ENCODE peak calls at places on chromosome 20, in eight cellular contexts. One of them, this sample, is unnamed.

GRCh38 chr20:36745234-36745926 is 510 bp downstream of the NDRG3 start:
- DNase-seq in ascending aorta: no peak
- DNase-seq in AG04450: no peak
- DNase-seq in AG10803: no peak
- DNase-seq in CD8-positive, alpha-beta T cell: no peak
- DNase-seq in ovary: no peak
- DNase-seq in fibroblast of lung: peak
- DNase-seq in mammary epithelial cell: peak
- DNase-seq in this sample: no peak

GRCh38 chr20:9514461-9515210 is at the start of gene LAMP5:
- DNase-seq in AG10803: peak
- DNase-seq in mammary epithelial cell: no peak
- DNase-seq in AG04450: no peak
- DNase-seq in ascending aorta: no peak
- DNase-seq in CD8-positive, alpha-beta T cell: no peak
- DNase-seq in fibroblast of lung: peak
- DNase-seq in ovary: no peak
- DNase-seq in this sample: no peak

GRCh38 chr20:11949711-11950110 is 32.0 kb downstream of the BTBD3 start:
- DNase-seq in AG04450: no peak
- DNase-seq in ascending aorta: no peak
- DNase-seq in CD8-positive, alpha-beta T cell: no peak
- DNase-seq in AG10803: no peak
- DNase-seq in ovary: no peak
- DNase-seq in fibroblast of lung: no peak
- DNase-seq in mammary epithelial cell: no peak
- DNase-seq in this sample: no peak

GRCh38 chr20:41482647-41483552 is 116.3 kb upstream of the EMILIN3 start:
- DNase-seq in fibroblast of lung: peak
- DNase-seq in AG04450: peak
- DNase-seq in CD8-positive, alpha-beta T cell: no peak
- DNase-seq in ovary: no peak
- DNase-seq in ascending aorta: no peak
- DNase-seq in mammary epithelial cell: peak
- DNase-seq in AG10803: peak
- DNase-seq in this sample: peak

GRCh38 chr20:48697845-48698491 is 129.8 kb downstream of the PREX1 start:
- DNase-seq in CD8-positive, alpha-beta T cell: no peak
- DNase-seq in ascending aorta: peak
- DNase-seq in AG10803: peak
- DNase-seq in fibroblast of lung: peak
- DNase-seq in ovary: peak
- DNase-seq in AG04450: peak
- DNase-seq in mammary epithelial cell: peak
- DNase-seq in this sample: peak

GRCh38 chr20:50283922-50284810 is 93.5 kb downstream of the CEBPB start:
- DNase-seq in AG04450: no peak
- DNase-seq in AG10803: peak
- DNase-seq in CD8-positive, alpha-beta T cell: no peak
- DNase-seq in mammary epithelial cell: peak
- DNase-seq in ascending aorta: no peak
- DNase-seq in fibroblast of lung: peak
- DNase-seq in ovary: no peak
- DNase-seq in this sample: no peak

GRCh38 chr20:14775778-14776177 is 438.4 kb upstream of the FLRT3 start:
- DNase-seq in CD8-positive, alpha-beta T cell: no peak
- DNase-seq in fibroblast of lung: peak
- DNase-seq in mammary epithelial cell: peak
- DNase-seq in AG10803: peak
- DNase-seq in ascending aorta: no peak
- DNase-seq in AG04450: no peak
- DNase-seq in ovary: peak
- DNase-seq in this sample: peak

GRCh38 chr20:13101276-13101675 is 92.5 kb downstream of the SPTLC3 start:
- DNase-seq in AG10803: peak
- DNase-seq in ovary: no peak
- DNase-seq in fibroblast of lung: peak
- DNase-seq in AG04450: no peak
- DNase-seq in mammary epithelial cell: no peak
- DNase-seq in ascending aorta: no peak
- DNase-seq in CD8-positive, alpha-beta T cell: no peak
- DNase-seq in this sample: no peak

GRCh38 chr20:53943522-53944291 is 126.7 kb downstream of the BCAS1 start:
- DNase-seq in ovary: no peak
- DNase-seq in ascending aorta: no peak
- DNase-seq in mammary epithelial cell: no peak
- DNase-seq in AG10803: peak
- DNase-seq in CD8-positive, alpha-beta T cell: no peak
- DNase-seq in fibroblast of lung: no peak
- DNase-seq in AG04450: no peak
- DNase-seq in this sample: no peak

GRCh38 chr20:54214566-54214965 is 6.7 kb downstream of the PFDN4 start:
- DNase-seq in AG04450: no peak
- DNase-seq in AG10803: no peak
- DNase-seq in ovary: no peak
- DNase-seq in mammary epithelial cell: no peak
- DNase-seq in fibroblast of lung: no peak
- DNase-seq in ascending aorta: no peak
- DNase-seq in CD8-positive, alpha-beta T cell: no peak
- DNase-seq in this sample: no peak

GRCh38 chr20:43666376-43667328 is at the start of gene MYBL2:
- DNase-seq in AG10803: peak
- DNase-seq in ovary: peak
- DNase-seq in mammary epithelial cell: peak
- DNase-seq in AG04450: no peak
- DNase-seq in CD8-positive, alpha-beta T cell: peak
- DNase-seq in ascending aorta: no peak
- DNase-seq in fibroblast of lung: peak
- DNase-seq in this sample: peak

GRCh38 chr20:13507646-13508045 is 131.1 kb downstream of the TASP1 start:
- DNase-seq in fibroblast of lung: no peak
- DNase-seq in mammary epithelial cell: no peak
- DNase-seq in AG04450: no peak
- DNase-seq in CD8-positive, alpha-beta T cell: no peak
- DNase-seq in AG10803: no peak
- DNase-seq in ovary: no peak
- DNase-seq in ascending aorta: no peak
- DNase-seq in this sample: no peak

GRCh38 chr20:8646716-8647115 is 422.2 kb upstream of the PLCB4 start:
- DNase-seq in ascending aorta: no peak
- DNase-seq in AG04450: peak
- DNase-seq in CD8-positive, alpha-beta T cell: no peak
- DNase-seq in AG10803: peak
- DNase-seq in ovary: no peak
- DNase-seq in mammary epithelial cell: peak
- DNase-seq in fibroblast of lung: peak
- DNase-seq in this sample: no peak

GRCh38 chr20:4949833-4950178 is 51.5 kb downstream of the SLC23A2 start:
- DNase-seq in ascending aorta: no peak
- DNase-seq in fibroblast of lung: peak
- DNase-seq in mammary epithelial cell: peak
- DNase-seq in AG04450: no peak
- DNase-seq in ovary: no peak
- DNase-seq in AG10803: peak
- DNase-seq in CD8-positive, alpha-beta T cell: no peak
- DNase-seq in this sample: no peak

GRCh38 chr20:50932016-50932338 is 740 bp upstream of the ADNP start:
- DNase-seq in AG10803: no peak
- DNase-seq in ovary: no peak
- DNase-seq in CD8-positive, alpha-beta T cell: no peak
- DNase-seq in fibroblast of lung: no peak
- DNase-seq in mammary epithelial cell: no peak
- DNase-seq in AG04450: no peak
- DNase-seq in ascending aorta: no peak
- DNase-seq in this sample: no peak

GRCh38 chr20:329851-330232 is 4.5 kb downstream of the SOX12 start:
- DNase-seq in CD8-positive, alpha-beta T cell: no peak
- DNase-seq in AG04450: no peak
- DNase-seq in mammary epithelial cell: no peak
- DNase-seq in ascending aorta: no peak
- DNase-seq in ovary: no peak
- DNase-seq in AG10803: no peak
- DNase-seq in fibroblast of lung: no peak
- DNase-seq in this sample: no peak

GRCh38 chr20:38001981-38002380 is 31.3 kb downstream of the TTI1 start:
- DNase-seq in ovary: no peak
- DNase-seq in AG04450: no peak
- DNase-seq in CD8-positive, alpha-beta T cell: no peak
- DNase-seq in fibroblast of lung: peak
- DNase-seq in mammary epithelial cell: no peak
- DNase-seq in ascending aorta: no peak
- DNase-seq in AG10803: no peak
- DNase-seq in this sample: no peak

GRCh38 chr20:18702736-18703135 is 110.8 kb upstream of the SCP2D1 start:
- DNase-seq in mammary epithelial cell: peak
- DNase-seq in CD8-positive, alpha-beta T cell: no peak
- DNase-seq in ascending aorta: no peak
- DNase-seq in AG10803: peak
- DNase-seq in ovary: no peak
- DNase-seq in AG04450: no peak
- DNase-seq in fibroblast of lung: no peak
- DNase-seq in this sample: no peak

GRCh38 chr20:24753136-24753535 is 195.9 kb upstream of the CST7 start:
- DNase-seq in CD8-positive, alpha-beta T cell: no peak
- DNase-seq in mammary epithelial cell: no peak
- DNase-seq in AG10803: no peak
- DNase-seq in AG04450: no peak
- DNase-seq in ovary: no peak
- DNase-seq in ascending aorta: no peak
- DNase-seq in fibroblast of lung: no peak
- DNase-seq in this sample: no peak

GRCh38 chr20:4512891-4513550 is 208.7 kb upstream of the PRND start:
- DNase-seq in mammary epithelial cell: peak
- DNase-seq in fibroblast of lung: peak
- DNase-seq in ascending aorta: no peak
- DNase-seq in CD8-positive, alpha-beta T cell: no peak
- DNase-seq in ovary: no peak
- DNase-seq in AG04450: peak
- DNase-seq in AG10803: peak
- DNase-seq in this sample: peak

GRCh38 chr20:23366384-23366783 is 4.4 kb downstream of the GZF1 start:
- DNase-seq in ascending aorta: no peak
- DNase-seq in mammary epithelial cell: peak
- DNase-seq in AG10803: no peak
- DNase-seq in ovary: no peak
- DNase-seq in fibroblast of lung: no peak
- DNase-seq in CD8-positive, alpha-beta T cell: no peak
- DNase-seq in AG04450: no peak
- DNase-seq in this sample: no peak

GRCh38 chr20:18263723-18264122 is 24.6 kb upstream of the ZNF133 start:
- DNase-seq in fibroblast of lung: peak
- DNase-seq in CD8-positive, alpha-beta T cell: no peak
- DNase-seq in AG04450: no peak
- DNase-seq in AG10803: no peak
- DNase-seq in ovary: no peak
- DNase-seq in mammary epithelial cell: peak
- DNase-seq in ascending aorta: no peak
- DNase-seq in this sample: no peak

GRCh38 chr20:39214778-39215177 is 252.6 kb downstream of the DHX35 start:
- DNase-seq in CD8-positive, alpha-beta T cell: no peak
- DNase-seq in ascending aorta: no peak
- DNase-seq in mammary epithelial cell: no peak
- DNase-seq in AG04450: no peak
- DNase-seq in fibroblast of lung: no peak
- DNase-seq in AG10803: no peak
- DNase-seq in ovary: no peak
- DNase-seq in this sample: no peak
- TF ChIP-seq CTCF in CD8-positive, alpha-beta T cell: no peak
- TF ChIP-seq CTCF in ascending aorta: no peak
- TF ChIP-seq CTCF in mammary epithelial cell: no peak
- TF ChIP-seq CTCF in AG04450: no peak
- TF ChIP-seq CTCF in fibroblast of lung: no peak
- TF ChIP-seq CTCF in AG10803: no peak
- TF ChIP-seq CTCF in ovary: no peak
- TF ChIP-seq CTCF in this sample: no peak

GRCh38 chr20:62067547-62068260 is 2.0 kb upstream of the TAF4 start:
- DNase-seq in AG04450: no peak
- DNase-seq in fibroblast of lung: no peak
- DNase-seq in ascending aorta: no peak
- DNase-seq in CD8-positive, alpha-beta T cell: no peak
- DNase-seq in ovary: no peak
- DNase-seq in mammary epithelial cell: no peak
- DNase-seq in AG10803: no peak
- DNase-seq in this sample: no peak
- H3K4me3 ChIP-seq in AG04450: no peak
- H3K4me3 ChIP-seq in fibroblast of lung: no peak
- H3K4me3 ChIP-seq in ascending aorta: no peak
- H3K4me3 ChIP-seq in CD8-positive, alpha-beta T cell: peak
- H3K4me3 ChIP-seq in ovary: no peak
- H3K4me3 ChIP-seq in mammary epithelial cell: no peak
- H3K4me3 ChIP-seq in AG10803: no peak
- H3K4me3 ChIP-seq in this sample: no peak

DNA sequence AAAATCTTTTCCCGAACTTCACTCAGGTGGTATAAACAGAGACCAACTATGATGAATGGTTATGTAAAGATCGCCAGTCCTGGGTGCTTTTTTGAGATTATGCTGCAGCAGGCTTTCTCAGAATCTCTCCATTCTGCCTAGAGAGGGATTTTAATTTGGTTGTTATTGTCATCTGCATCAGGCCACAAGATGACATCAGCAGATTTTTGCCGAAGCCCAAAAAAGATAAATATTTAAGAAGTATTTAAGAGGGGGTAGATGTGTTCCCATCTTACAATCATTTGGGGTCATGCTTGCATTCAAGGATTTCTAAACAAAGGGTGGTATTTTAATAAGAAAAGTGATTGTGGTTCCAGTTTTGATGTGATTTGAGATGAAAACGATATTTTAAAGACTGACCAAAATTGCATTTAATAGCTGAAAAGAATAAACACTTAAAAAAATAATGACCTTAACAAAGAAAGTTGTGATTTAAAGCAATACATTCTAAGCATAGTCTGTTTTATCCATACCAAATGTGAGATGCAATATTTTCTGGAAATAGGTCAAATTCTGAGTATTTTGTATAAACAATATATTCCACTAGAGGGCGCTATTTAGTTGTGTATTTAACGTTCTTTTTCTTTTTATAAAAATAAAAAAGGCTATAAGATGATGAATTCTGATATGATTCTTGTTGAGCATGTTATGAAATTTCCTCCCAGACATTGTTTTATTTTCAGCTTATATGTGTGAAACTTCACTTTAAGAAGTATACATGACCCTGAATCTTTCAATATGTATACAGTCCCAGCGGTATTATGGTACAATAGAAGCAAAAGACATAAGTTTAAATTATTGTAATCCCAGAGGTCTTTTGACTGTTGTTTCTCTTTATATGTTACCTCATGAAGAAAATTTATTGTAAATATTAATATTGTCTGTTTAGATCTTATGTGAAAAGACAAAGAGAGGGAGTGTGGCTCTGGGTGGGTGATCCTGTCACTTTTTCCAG is 51.0 kb upstream of the ZFP64 start:
- DNase-seq in AG10803: peak
- DNase-seq in mammary epithelial cell: no peak
- DNase-seq in fibroblast of lung: peak
- DNase-seq in AG04450: no peak
- DNase-seq in CD8-positive, alpha-beta T cell: no peak
- DNase-seq in ovary: no peak
- DNase-seq in ascending aorta: no peak
- DNase-seq in this sample: no peak
- TF ChIP-seq CTCF in AG10803: peak
- TF ChIP-seq CTCF in mammary epithelial cell: peak
- TF ChIP-seq CTCF in fibroblast of lung: no peak
- TF ChIP-seq CTCF in AG04450: peak
- TF ChIP-seq CTCF in CD8-positive, alpha-beta T cell: peak
- TF ChIP-seq CTCF in ovary: no peak
- TF ChIP-seq CTCF in ascending aorta: peak
- TF ChIP-seq CTCF in this sample: no peak

GRCh38 chr20:59028812-59029211 is 3.3 kb downstream of the ATP5F1E start:
- DNase-seq in CD8-positive, alpha-beta T cell: no peak
- DNase-seq in AG10803: no peak
- DNase-seq in ovary: no peak
- DNase-seq in ascending aorta: no peak
- DNase-seq in fibroblast of lung: no peak
- DNase-seq in mammary epithelial cell: no peak
- DNase-seq in AG04450: no peak
- DNase-seq in this sample: no peak
- H3K4me3 ChIP-seq in CD8-positive, alpha-beta T cell: no peak
- H3K4me3 ChIP-seq in AG10803: peak
- H3K4me3 ChIP-seq in ovary: no peak
- H3K4me3 ChIP-seq in ascending aorta: peak
- H3K4me3 ChIP-seq in fibroblast of lung: peak
- H3K4me3 ChIP-seq in mammary epithelial cell: peak
- H3K4me3 ChIP-seq in AG04450: peak
- H3K4me3 ChIP-seq in this sample: peak